ENCODE peak calls at places on chromosomes 7 and 10, in four cellular contexts. One of them, this sample, is unnamed.

GRCh38 chr10:125692246-125692931 is 9.4 kb upstream of the TEX36 start:
- DNase-seq in CD4-positive, alpha-beta T cell: no peak
- DNase-seq in OCI-LY7: peak; percentile 22
- DNase-seq in heart right ventricle: no peak
- DNase-seq in this sample: no peak

GRCh38 chr10:43970747-43971146 is 322.1 kb upstream of the ZNF32 start:
- DNase-seq in CD4-positive, alpha-beta T cell: no peak
- DNase-seq in OCI-LY7: no peak
- DNase-seq in heart right ventricle: no peak
- DNase-seq in this sample: no peak

GRCh38 chr10:123636598-123637325 is 29.4 kb upstream of the GPR26 start:
- DNase-seq in CD4-positive, alpha-beta T cell: no peak
- DNase-seq in OCI-LY7: no peak
- DNase-seq in heart right ventricle: no peak
- DNase-seq in this sample: no peak

GRCh38 chr7:41567350-41568114 is 135.4 kb downstream of the INHBA start:
- DNase-seq in CD4-positive, alpha-beta T cell: no peak
- DNase-seq in OCI-LY7: no peak
- DNase-seq in heart right ventricle: no peak
- DNase-seq in this sample: no peak

GRCh38 chr10:112950714-112951348 is 784 bp downstream of the TCF7L2 start:
- DNase-seq in CD4-positive, alpha-beta T cell: no peak
- DNase-seq in OCI-LY7: peak; percentile 52
- DNase-seq in heart right ventricle: peak; percentile 36
- DNase-seq in this sample: peak; percentile 64

GRCh38 chr7:750111-750905 is 23.2 kb upstream of the PRKAR1B start:
- DNase-seq in CD4-positive, alpha-beta T cell: no peak
- DNase-seq in OCI-LY7: no peak
- DNase-seq in heart right ventricle: no peak
- DNase-seq in this sample: peak; percentile 24

GRCh38 chr7:50974240-50974639 is 191.5 kb upstream of the GRB10 start:
- DNase-seq in CD4-positive, alpha-beta T cell: no peak
- DNase-seq in OCI-LY7: no peak
- DNase-seq in heart right ventricle: no peak
- DNase-seq in this sample: no peak

GRCh38 chr7:94748371-94748770 is 92.4 kb upstream of the SGCE start:
- DNase-seq in CD4-positive, alpha-beta T cell: no peak
- DNase-seq in OCI-LY7: no peak
- DNase-seq in heart right ventricle: no peak
- DNase-seq in this sample: no peak

GRCh38 chr7:86788948-86789347 is 145.2 kb downstream of the GRM3 start:
- DNase-seq in CD4-positive, alpha-beta T cell: no peak
- DNase-seq in OCI-LY7: no peak
- DNase-seq in heart right ventricle: no peak
- DNase-seq in this sample: no peak

GRCh38 chr10:329361-330099 is 194.3 kb downstream of the ZMYND11 start:
- DNase-seq in CD4-positive, alpha-beta T cell: no peak
- DNase-seq in OCI-LY7: peak; percentile 82
- DNase-seq in heart right ventricle: peak; percentile 71
- DNase-seq in this sample: peak; percentile 91

GRCh38 chr10:69224862-69225657 is 4.9 kb downstream of the HKDC1 start:
- DNase-seq in CD4-positive, alpha-beta T cell: no peak
- DNase-seq in OCI-LY7: peak; percentile 51
- DNase-seq in heart right ventricle: no peak
- DNase-seq in this sample: no peak

GRCh38 chr10:29057712-29058426 is 231.0 kb upstream of the LYZL1 start:
- DNase-seq in CD4-positive, alpha-beta T cell: no peak
- DNase-seq in OCI-LY7: no peak
- DNase-seq in heart right ventricle: no peak
- DNase-seq in this sample: no peak

GRCh38 chr7:95471076-95471475 is 14.7 kb upstream of the ASB4 start:
- DNase-seq in CD4-positive, alpha-beta T cell: no peak
- DNase-seq in OCI-LY7: no peak
- DNase-seq in heart right ventricle: no peak
- DNase-seq in this sample: no peak

GRCh38 chr7:137074386-137075030 is 206.1 kb downstream of the CHRM2 start:
- DNase-seq in CD4-positive, alpha-beta T cell: no peak
- DNase-seq in OCI-LY7: no peak
- DNase-seq in heart right ventricle: no peak
- DNase-seq in this sample: no peak

GRCh38 chr7:129798616-129799349 is 154.0 kb downstream of the UBE2H start:
- DNase-seq in CD4-positive, alpha-beta T cell: no peak
- DNase-seq in OCI-LY7: no peak
- DNase-seq in heart right ventricle: no peak
- DNase-seq in this sample: no peak

GRCh38 chr10:68462536-68462935 is 9.2 kb downstream of the DNA2 start:
- DNase-seq in CD4-positive, alpha-beta T cell: no peak
- DNase-seq in OCI-LY7: no peak
- DNase-seq in heart right ventricle: no peak
- DNase-seq in this sample: no peak

GRCh38 chr10:28505359-28505959 is 27.5 kb upstream of the WAC start:
- DNase-seq in CD4-positive, alpha-beta T cell: no peak
- DNase-seq in OCI-LY7: no peak
- DNase-seq in heart right ventricle: no peak
- DNase-seq in this sample: no peak

GRCh38 chr10:7333995-7334964 is 76.6 kb downstream of the SFMBT2 start:
- DNase-seq in CD4-positive, alpha-beta T cell: no peak
- DNase-seq in OCI-LY7: no peak
- DNase-seq in heart right ventricle: no peak
- DNase-seq in this sample: no peak

GRCh38 chr7:64541438-64542359 is 21.2 kb downstream of the ZNF680 start:
- DNase-seq in CD4-positive, alpha-beta T cell: no peak
- DNase-seq in OCI-LY7: no peak
- DNase-seq in heart right ventricle: no peak
- DNase-seq in this sample: no peak
- H3K9me3 ChIP-seq in CD4-positive, alpha-beta T cell: peaks cover 4% of the 10 kb centered on the region
- H3K9me3 ChIP-seq in OCI-LY7: peaks cover 25% of the 10 kb centered on the region
- H3K9me3 ChIP-seq in heart right ventricle: no peaks in the 10 kb centered on the region
- H3K9me3 ChIP-seq in this sample: no peaks in the 10 kb centered on the region

DNA sequence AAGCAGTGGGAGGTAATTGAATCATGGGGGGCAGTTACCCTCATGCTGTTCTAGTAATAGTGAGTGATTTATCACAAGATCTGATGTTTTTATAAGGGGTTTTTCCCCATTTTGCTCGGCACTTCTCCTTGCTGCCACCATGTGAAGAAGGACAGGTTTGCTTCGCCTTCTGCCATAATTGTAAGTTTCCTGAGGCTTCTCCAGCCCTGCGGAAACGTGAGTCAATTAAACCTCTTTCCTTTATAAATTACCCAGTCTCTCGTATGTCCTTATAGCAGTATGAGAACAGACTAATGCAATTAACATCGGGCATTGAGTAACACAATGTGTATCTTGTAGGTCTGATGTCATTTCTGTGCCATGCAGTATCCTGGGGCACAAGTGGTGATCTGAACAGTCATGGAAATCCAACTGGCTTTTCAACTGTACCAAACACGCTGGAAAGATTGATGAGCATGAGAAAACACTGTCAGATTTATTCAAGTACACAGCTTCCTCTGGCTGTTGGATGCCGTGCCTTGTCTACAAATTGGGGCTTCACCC is 208.6 kb upstream of the KIAA1217 start:
- DNase-seq in CD4-positive, alpha-beta T cell: no peak
- DNase-seq in OCI-LY7: no peak
- DNase-seq in heart right ventricle: no peak
- DNase-seq in this sample: no peak
- TF ChIP-seq CTCF in CD4-positive, alpha-beta T cell: no peak
- TF ChIP-seq CTCF in OCI-LY7: no peak
- TF ChIP-seq CTCF in heart right ventricle: no peak
- TF ChIP-seq CTCF in this sample: no peak

GRCh38 chr10:86333813-86334514 is 32.6 kb downstream of the GRID1 start:
- DNase-seq in CD4-positive, alpha-beta T cell: no peak
- DNase-seq in OCI-LY7: no peak
- DNase-seq in heart right ventricle: no peak
- DNase-seq in this sample: no peak

GRCh38 chr10:86335831-86336230 is 30.8 kb downstream of the GRID1 start:
- DNase-seq in CD4-positive, alpha-beta T cell: no peak
- DNase-seq in OCI-LY7: no peak
- DNase-seq in heart right ventricle: no peak
- DNase-seq in this sample: no peak

GRCh38 chr10:86335257-86335656 is 31.3 kb downstream of the GRID1 start:
- DNase-seq in CD4-positive, alpha-beta T cell: no peak
- DNase-seq in OCI-LY7: no peak
- DNase-seq in heart right ventricle: no peak
- DNase-seq in this sample: no peak

GRCh38 chr10:86336341-86336740 is 30.3 kb downstream of the GRID1 start:
- DNase-seq in CD4-positive, alpha-beta T cell: no peak
- DNase-seq in OCI-LY7: no peak
- DNase-seq in heart right ventricle: no peak
- DNase-seq in this sample: no peak

DNA sequence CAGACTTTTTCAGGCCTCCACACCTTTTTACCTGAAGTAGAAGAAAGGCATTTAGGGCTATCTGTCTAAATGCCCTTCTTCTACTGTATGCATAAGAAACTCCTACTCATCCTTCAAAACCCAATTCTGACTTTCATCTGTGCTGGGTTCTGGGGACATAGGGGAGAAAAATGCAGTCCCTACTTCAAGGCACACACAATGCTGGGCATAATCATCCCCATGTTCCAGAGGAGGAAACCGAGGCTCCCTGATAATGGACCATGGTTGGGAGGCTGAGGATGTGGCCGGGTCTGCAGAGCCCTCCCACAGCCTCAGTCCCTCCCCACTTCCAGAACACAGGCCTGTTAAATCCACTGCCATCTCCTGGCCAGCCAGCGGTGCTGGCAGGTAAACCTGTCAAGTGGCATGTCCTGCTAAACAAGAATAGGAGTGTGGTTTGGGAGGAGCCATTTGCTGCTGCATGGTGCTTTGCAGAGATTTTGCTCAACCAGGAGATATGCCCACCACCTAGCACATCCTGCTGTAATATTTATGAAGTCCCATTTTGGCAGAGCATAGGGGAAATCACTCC is 32.0 kb downstream of the GRID1 start:
- DNase-seq in CD4-positive, alpha-beta T cell: no peak
- DNase-seq in OCI-LY7: no peak
- DNase-seq in heart right ventricle: no peak
- DNase-seq in this sample: no peak
- H3K9me3 ChIP-seq in CD4-positive, alpha-beta T cell: no peaks in the 10 kb centered on the region
- H3K9me3 ChIP-seq in OCI-LY7: peaks cover 4% of the 10 kb centered on the region
- H3K9me3 ChIP-seq in heart right ventricle: no peaks in the 10 kb centered on the region
- H3K9me3 ChIP-seq in this sample: no peaks in the 10 kb centered on the region

DNA sequence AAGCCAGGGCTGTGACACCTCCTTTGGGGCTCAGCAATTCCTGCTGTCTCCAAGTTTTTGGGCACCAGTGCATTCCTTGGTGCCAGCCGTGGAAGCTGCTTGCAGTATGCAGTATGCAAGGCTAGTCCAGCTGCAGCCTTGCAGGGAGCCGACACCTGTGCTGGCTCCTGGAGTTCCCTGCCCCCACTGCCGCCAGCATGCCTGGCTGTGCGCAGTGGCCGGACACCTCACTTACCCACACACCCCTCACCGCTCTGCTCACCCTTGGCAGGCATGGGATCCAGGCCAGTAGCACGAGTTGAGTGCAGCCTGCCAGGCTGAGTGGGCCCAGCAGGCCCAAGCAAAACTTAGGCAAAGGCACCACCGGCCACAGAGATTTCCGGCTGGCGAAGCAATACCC is 77.4 kb downstream of the SAMD9 start:
- DNase-seq in CD4-positive, alpha-beta T cell: no peak
- DNase-seq in OCI-LY7: no peak
- DNase-seq in heart right ventricle: peak; percentile 44
- DNase-seq in this sample: peak; percentile 20
- TF ChIP-seq CTCF in CD4-positive, alpha-beta T cell: no peak
- TF ChIP-seq CTCF in OCI-LY7: no peak
- TF ChIP-seq CTCF in heart right ventricle: no peak
- TF ChIP-seq CTCF in this sample: no peak

DNA sequence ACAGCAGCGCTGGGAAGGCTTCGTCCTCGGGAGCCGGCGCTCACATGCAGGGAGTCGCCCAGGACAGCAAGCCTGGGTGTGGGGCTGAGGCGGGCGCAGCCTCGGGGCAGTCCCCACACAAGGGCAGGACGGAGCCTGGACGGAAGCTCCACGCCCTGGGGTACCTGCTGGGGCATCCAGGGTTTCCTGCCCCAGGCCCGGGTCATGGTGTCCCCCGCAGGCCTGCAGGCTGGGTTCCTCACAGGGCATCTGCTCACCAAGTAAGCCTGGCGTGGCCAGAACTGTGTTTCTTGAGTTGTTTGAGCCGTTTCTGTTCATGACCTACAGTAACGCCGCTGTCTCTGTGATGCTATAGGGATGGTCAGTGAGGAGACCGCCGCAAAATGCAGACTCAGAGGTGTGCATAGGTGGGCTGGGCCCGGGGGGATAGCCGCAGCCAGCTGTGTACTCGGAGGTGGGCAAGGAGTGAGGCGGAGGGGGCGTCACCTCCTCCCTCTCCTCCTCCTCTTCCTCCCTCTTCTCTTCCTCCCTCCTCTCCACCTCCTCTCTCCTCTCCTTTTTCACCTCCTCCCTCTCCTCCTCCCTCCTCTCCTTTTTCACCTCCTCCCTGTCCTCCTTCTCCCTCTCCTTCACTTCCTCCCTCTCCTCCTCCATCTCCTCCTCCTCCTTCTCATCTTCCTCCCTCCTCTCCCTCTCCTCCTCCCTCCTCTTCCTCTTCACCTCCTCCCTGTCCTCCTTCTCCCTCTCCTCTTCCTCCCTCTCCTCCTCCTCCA is 438.9 kb downstream of the DNAJB6 start:
- DNase-seq in CD4-positive, alpha-beta T cell: no peak
- DNase-seq in OCI-LY7: no peak
- DNase-seq in heart right ventricle: no peak
- DNase-seq in this sample: peak; percentile 53
- H3K9me3 ChIP-seq in CD4-positive, alpha-beta T cell: no peaks in the 10 kb centered on the region
- H3K9me3 ChIP-seq in OCI-LY7: no peaks in the 10 kb centered on the region
- H3K9me3 ChIP-seq in heart right ventricle: no peaks in the 10 kb centered on the region
- H3K9me3 ChIP-seq in this sample: no peaks in the 10 kb centered on the region

GRCh38 chr10:58818889-58819288 is 306.2 kb downstream of the BICC1 start:
- DNase-seq in CD4-positive, alpha-beta T cell: no peak
- DNase-seq in OCI-LY7: no peak
- DNase-seq in heart right ventricle: no peak
- DNase-seq in this sample: no peak
- TF ChIP-seq CTCF in CD4-positive, alpha-beta T cell: no peak
- TF ChIP-seq CTCF in OCI-LY7: no peak
- TF ChIP-seq CTCF in heart right ventricle: no peak
- TF ChIP-seq CTCF in this sample: no peak

DNA sequence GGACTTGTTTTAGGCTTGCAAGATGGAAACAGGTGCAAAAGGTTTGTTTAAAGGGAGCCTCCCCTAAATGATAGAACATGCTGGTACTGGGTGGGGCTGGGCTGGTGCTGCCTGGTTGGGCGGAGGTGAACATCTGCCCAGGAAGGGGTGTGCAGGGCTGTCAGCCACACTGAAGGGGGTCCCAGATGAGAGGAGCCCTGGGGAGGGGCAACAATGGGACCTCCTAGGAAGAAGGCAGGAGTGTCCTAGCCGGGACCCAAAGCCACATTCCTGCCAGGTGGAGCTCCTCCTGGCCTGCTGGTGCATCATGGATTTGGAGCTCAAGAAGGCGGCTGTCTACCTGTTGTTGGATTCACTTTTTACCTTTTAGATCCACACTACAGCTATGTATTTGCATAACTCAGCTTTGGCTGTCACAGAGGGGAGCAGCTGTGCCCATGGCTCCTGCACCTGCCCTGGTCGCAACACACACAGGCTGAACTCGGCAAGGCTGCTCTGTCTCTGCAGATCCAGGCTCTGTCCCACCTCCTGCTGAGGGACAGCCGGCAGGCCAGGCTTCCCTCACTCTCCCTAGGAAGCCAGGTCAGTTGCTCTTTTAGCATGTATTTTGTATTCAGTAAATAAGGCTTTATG is 59.9 kb downstream of the ADARB2 start:
- DNase-seq in CD4-positive, alpha-beta T cell: no peak
- DNase-seq in OCI-LY7: peak; percentile 5
- DNase-seq in heart right ventricle: no peak
- DNase-seq in this sample: no peak
- H3K9me3 ChIP-seq in CD4-positive, alpha-beta T cell: no peaks in the 10 kb centered on the region
- H3K9me3 ChIP-seq in OCI-LY7: no peaks in the 10 kb centered on the region
- H3K9me3 ChIP-seq in heart right ventricle: no peaks in the 10 kb centered on the region
- H3K9me3 ChIP-seq in this sample: no peaks in the 10 kb centered on the region

GRCh38 chr7:101815826-101816488 is 1.5 kb upstream of the CUX1 start:
- DNase-seq in CD4-positive, alpha-beta T cell: peak; percentile 63
- DNase-seq in OCI-LY7: peak; percentile 90
- DNase-seq in heart right ventricle: peak; percentile 76
- DNase-seq in this sample: peak; percentile 81
- TF ChIP-seq CTCF in CD4-positive, alpha-beta T cell: no peak
- TF ChIP-seq CTCF in OCI-LY7: no peak
- TF ChIP-seq CTCF in heart right ventricle: no peak
- TF ChIP-seq CTCF in this sample: no peak